ENCODE peak calls at places on chromosomes 12 and 14, in six cellular contexts. S is endodermal cell, E is A549, U is HL-60, D is left ventricle myocardium inferior, J is BJ. C is an unnamed sample.

GRCh38 chr12:105946541-105946940 is 192.2 kb downstream of the NUAK1 start:
- DNase-seq in S (no peak), E (no peak), U (no peak), D (peak), J (no peak), C (no peak)

GRCh38 chr14:70804556-70805162 is 4.7 kb downstream of the MAP3K9 start:
- DNase-seq in S (no peak), E (no peak), U (no peak), D (no peak), J (no peak), C (no peak)

GRCh38 chr12:67099858-67100257 is 169.3 kb upstream of the CAND1 start:
- DNase-seq in S (no peak), E (no peak), U (no peak), D (no peak), J (no peak), C (no peak)

GRCh38 chr12:8088574-8088973 is 6.5 kb downstream of the NECAP1 start:
- DNase-seq in S (no peak), E (no peak), U (peak), D (no peak), J (no peak), C (no peak)

GRCh38 chr12:85280138-85280983 is at the start of gene ALX1:
- DNase-seq in S (peak), E (peak), U (no peak), D (no peak), J (no peak), C (no peak)

GRCh38 chr14:68449565-68450295 is 343.1 kb downstream of the ZFP36L1 start:
- DNase-seq in S (peak), E (no peak), U (no peak), D (no peak), J (no peak), C (no peak)

GRCh38 chr14:49950275-49951250 is 57.7 kb downstream of the ARF6 start:
- DNase-seq in S (no peak), E (no peak), U (no peak), D (no peak), J (no peak), C (no peak)

GRCh38 chr12:79737875-79738718 is 47.3 kb upstream of the PAWR start:
- DNase-seq in S (peak), E (peak), U (peak), D (no peak), J (no peak), C (peak)

GRCh38 chr12:110744176-110744575 is 1.5 kb upstream of the PPP1CC start:
- DNase-seq in S (no peak), E (peak), U (no peak), D (no peak), J (no peak), C (no peak)

GRCh38 chr12:110743571-110744093 is 941 bp upstream of the PPP1CC start:
- DNase-seq in S (peak), E (peak), U (no peak), D (peak), J (no peak), C (no peak)

GRCh38 chr12:110744697-110745264 is 2.1 kb upstream of the PPP1CC start:
- DNase-seq in S (peak), E (peak), U (no peak), D (no peak), J (no peak), C (no peak)

GRCh38 chr12:110746550-110746949 is 3.9 kb upstream of the PPP1CC start:
- DNase-seq in S (no peak), E (no peak), U (no peak), D (no peak), J (no peak), C (no peak)

DNA sequence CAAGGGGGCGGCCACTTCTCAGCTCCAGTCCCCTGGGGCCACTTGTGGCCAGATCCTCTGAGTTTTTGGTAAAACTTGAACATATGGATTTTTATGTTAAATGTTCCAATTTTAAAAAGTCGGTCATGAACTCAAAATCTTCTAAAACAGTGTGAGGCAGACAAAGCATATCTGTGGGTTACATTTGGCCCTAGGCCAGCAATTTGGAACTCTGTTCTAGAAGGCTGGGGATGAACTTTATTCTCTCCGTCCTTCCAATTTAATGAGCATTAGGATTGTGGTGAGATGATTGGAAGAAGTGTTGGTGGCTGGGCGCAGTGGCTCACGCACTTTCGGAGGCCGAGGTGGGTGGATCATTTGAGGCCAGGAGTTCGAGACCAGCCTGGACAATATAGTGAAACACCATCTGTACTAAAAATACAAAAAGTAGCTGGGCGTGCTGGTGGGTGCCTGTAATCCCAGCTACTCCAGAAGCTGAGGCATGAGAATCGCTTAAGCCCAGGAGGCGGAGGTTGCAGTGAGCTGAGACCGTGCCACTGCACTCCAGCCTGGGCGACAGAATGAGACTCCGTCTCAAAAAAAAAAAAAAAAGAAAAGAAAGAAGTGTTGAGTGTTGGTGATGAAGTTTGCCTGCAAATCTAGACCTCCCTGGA is 3.1 kb upstream of the PPP1CC start:
- DNase-seq in S (no peak), E (no peak), U (no peak), D (no peak), J (no peak), C (no peak)
- TF ChIP-seq CTCF in S (no peak), E (no peak), U (no peak), D (no peak), J (no peak), C (no peak)

DNA sequence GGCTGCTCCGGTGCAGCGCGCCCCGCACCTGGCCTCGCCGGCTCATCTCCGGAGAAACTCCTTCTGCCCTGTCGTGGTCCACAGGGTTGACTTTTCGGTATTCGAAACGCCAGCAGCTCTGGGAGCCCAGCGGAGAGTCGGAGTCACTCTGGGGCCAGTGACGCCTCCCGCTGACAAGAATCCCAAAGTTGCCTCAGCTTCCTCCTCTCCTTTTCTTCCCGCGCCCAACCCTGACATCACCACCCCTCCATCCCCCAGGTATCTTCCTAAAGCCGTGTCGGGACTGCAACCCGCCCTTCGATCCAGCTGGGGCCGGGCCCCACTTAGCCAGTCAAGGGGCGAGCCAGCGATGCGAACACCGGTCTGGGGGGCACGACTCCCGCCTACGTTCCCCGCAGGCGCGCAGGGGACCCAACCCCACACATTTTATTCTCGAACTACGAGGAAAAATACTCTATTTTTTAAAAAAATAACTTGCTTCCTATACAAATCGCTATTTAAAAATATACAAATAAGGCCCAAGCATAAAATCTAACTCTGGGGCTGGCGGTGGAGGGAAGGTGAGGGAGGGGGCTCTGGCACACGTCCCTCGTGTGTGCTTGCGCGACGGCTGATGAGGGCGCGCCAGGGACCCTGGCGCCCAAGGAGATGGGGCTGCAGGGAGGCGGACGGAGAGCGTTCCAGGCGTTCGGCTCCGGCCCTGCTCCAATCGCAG is 2.1 kb downstream of the NKX2-8 start:
- DNase-seq in S (no peak), E (no peak), U (no peak), D (no peak), J (no peak), C (no peak)
- H3K4me3 ChIP-seq in S (peak), E (peak), U (no peak), D (peak), J (no peak), C (no peak)

GRCh38 chr12:32305163-32305562 is 94.2 kb upstream of the FGD4 start:
- DNase-seq in S (no peak), E (peak), U (no peak), D (no peak), J (no peak), C (no peak)

GRCh38 chr12:32303171-32303570 is 96.2 kb upstream of the FGD4 start:
- DNase-seq in S (no peak), E (no peak), U (no peak), D (no peak), J (no peak), C (no peak)

GRCh38 chr12:32301216-32301615 is 98.1 kb upstream of the FGD4 start:
- DNase-seq in S (no peak), E (no peak), U (no peak), D (no peak), J (no peak), C (no peak)

GRCh38 chr12:32298917-32299316 is 100.4 kb upstream of the FGD4 start:
- DNase-seq in S (no peak), E (no peak), U (no peak), D (no peak), J (peak), C (no peak)

DNA sequence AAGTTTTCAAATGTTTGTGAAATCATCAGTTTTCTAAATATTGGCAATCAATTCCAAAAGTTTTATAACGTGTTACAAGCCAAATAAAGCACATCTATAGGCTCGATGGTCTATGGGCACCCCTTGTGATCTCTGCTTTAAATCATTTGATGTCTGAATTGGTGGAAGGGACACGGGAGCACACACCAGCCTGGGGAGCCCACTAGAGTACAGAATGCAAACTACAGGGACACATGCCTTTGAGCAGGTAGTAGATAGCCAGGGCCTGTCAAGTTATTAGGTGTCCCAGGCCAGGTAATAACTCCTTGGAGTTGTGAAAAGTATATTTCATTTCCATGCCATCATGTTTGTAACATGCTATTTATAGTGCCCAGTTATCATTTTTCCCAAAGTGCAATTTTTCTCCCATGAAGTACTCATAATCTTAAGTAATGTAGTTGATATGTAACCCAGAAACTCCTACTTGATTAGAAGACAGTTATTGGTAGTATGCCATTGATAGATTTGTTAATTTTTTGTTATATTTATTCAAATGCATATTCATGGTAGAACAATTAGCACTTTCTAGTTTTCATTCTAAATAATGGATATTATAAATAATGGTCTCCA is 97.0 kb upstream of the FGD4 start:
- DNase-seq in S (peak), E (no peak), U (no peak), D (no peak), J (no peak), C (no peak)
- TF ChIP-seq CTCF in S (peak), E (no peak), U (peak), D (peak), J (peak), C (peak)

DNA sequence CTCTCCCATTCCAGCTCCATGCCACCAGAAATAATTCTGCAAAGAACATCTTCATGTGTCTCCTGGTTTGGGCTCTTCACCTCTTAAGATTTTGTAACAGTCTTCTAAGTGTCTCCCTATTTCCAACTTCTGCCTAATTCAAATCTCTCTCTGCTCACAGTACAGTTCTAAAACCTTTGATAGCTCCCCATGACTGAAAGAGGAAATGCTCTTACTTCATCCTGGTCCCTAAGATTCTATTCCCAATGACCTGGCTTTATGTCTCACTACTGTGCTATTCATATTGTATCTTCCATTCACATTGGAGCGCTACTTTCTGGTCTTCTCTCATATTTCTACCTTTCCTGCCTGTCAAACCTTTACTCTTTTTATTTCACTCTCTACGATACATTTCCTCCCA is 1.6 kb downstream of the AMN1 start:
- DNase-seq in S (no peak), E (no peak), U (no peak), D (no peak), J (no peak), C (no peak)
- H3K4me3 ChIP-seq in S (no peak), E (no peak), U (no peak), D (no peak), J (no peak), C (no peak)